ENCODE peak calls at places on chromosome 18, in ten cellular contexts. R is SJSA1, H is HCT116, D is HepG2, P is colonic mucosa, K is fibroblast of lung, C is DND-41, J is caudate nucleus, X is right lobe of liver, Y is right cardiac atrium. B is an unnamed sample.
A peak's percentile ranks its signal among the peaks of the same experiment; 100 is the strongest.

GRCh38 chr18:57915848-57916596 is 112.9 kb upstream of the ATP8B1 start:
- DNase-seq in Y (no peak), K (peak; percentile 57), J (peak; percentile 82), X (no peak), P (peak; percentile 32), R (no peak), H (no peak), D (peak; percentile 17), C (no peak), B (no peak)

GRCh38 chr18:73615506-73615905 is 532.1 kb downstream of the FBXO15 start:
- DNase-seq in J (no peak), H (no peak), C (no peak), R (no peak), P (no peak), X (no peak), Y (no peak), K (no peak), D (no peak), B (no peak)

GRCh38 chr18:48003426-48004349 is 73.2 kb upstream of the SMAD2 start:
- DNase-seq in K (peak; percentile 30), H (peak; percentile 72), R (peak; percentile 45), P (peak; percentile 76), D (no peak), Y (no peak), X (no peak), C (peak; percentile 70), J (no peak), B (no peak)

GRCh38 chr18:48819276-48819675 is 131.5 kb downstream of the SMAD7 start:
- DNase-seq in D (no peak), X (peak; percentile 65), R (no peak), P (no peak), Y (peak; percentile 87), K (no peak), H (no peak), C (no peak), J (no peak), B (peak; percentile 56)

GRCh38 chr18:46720521-46720920 is 36.3 kb downstream of the ST8SIA5 start:
- DNase-seq in H (no peak), C (no peak), P (no peak), D (no peak), K (no peak), R (no peak), Y (no peak), J (no peak), X (no peak), B (no peak)

GRCh38 chr18:74635202-74635969 is 37.7 kb downstream of the ZNF407 start:
- DNase-seq in P (no peak), Y (no peak), J (no peak), H (no peak), X (no peak), R (no peak), D (no peak), C (no peak), K (no peak), B (no peak)

GRCh38 chr18:69953191-69953590 is 5.5 kb upstream of the CD226 start:
- DNase-seq in P (no peak), H (no peak), Y (no peak), D (no peak), C (no peak), K (no peak), R (no peak), X (no peak), J (no peak), B (no peak)

GRCh38 chr18:48605408-48605845 is 66.6 kb downstream of the CTIF start:
- DNase-seq in Y (no peak), R (no peak), H (peak; percentile 29), J (no peak), P (no peak), D (peak; percentile 73), K (no peak), X (no peak), C (no peak), B (no peak)

GRCh38 chr18:33212363-33212762 is 228.2 kb downstream of the CCDC178 start:
- DNase-seq in J (no peak), P (no peak), K (no peak), X (no peak), C (no peak), H (no peak), Y (no peak), R (no peak), D (no peak), B (no peak)

GRCh38 chr18:39571511-39571910 is 2005.9 kb upstream of the CELF4 start:
- DNase-seq in H (no peak), C (peak; percentile 10), P (no peak), X (no peak), K (peak; percentile 49), R (no peak), J (no peak), D (peak; percentile 10), Y (no peak), B (no peak)

GRCh38 chr18:50127516-50128229 is 67.3 kb downstream of the MYO5B start:
- DNase-seq in H (peak; percentile 35), R (no peak), D (no peak), K (no peak), X (no peak), Y (no peak), C (no peak), P (peak; percentile 25), J (no peak), B (no peak)

GRCh38 chr18:57150828-57151227 is 3.9 kb downstream of the BOD1L2 start:
- DNase-seq in J (no peak), H (no peak), Y (no peak), D (no peak), P (no peak), K (no peak), C (no peak), X (no peak), R (no peak), B (no peak)

GRCh38 chr18:7152485-7152884 is 34.9 kb upstream of the LAMA1 start:
- DNase-seq in K (no peak), Y (no peak), H (no peak), X (no peak), R (no peak), D (no peak), C (no peak), P (no peak), J (no peak), B (no peak)

GRCh38 chr18:42137671-42138375 is 182.8 kb downstream of the PIK3C3 start:
- DNase-seq in R (no peak), C (no peak), J (no peak), X (no peak), D (no peak), P (no peak), Y (no peak), H (no peak), K (no peak), B (no peak)

DNA sequence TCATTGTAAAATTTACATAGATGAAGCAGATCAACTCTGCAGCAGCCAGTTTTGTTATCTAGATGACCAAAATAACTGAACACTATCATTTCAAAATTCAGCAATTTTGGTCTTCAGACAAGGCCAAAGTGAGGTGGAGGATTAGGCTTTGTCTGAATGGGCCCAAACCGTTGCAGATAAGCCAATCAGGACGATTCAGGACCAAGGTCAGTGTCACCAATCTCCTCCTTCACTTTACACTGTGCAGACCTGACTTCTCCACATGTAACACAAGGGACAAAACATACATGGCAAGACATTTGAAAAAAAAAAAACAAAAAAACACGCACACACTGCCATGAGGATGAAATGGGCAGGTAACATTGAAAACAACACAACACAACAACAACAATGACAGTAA is 211.2 kb downstream of the NAPG start:
- DNase-seq in K (no peak), J (no peak), X (no peak), Y (no peak), C (peak; percentile 18), D (no peak), P (no peak), H (no peak), R (no peak), B (no peak)
- H3K27ac ChIP-seq in K (no peak overlapping the region), J (no peak overlapping the region), X (no peak overlapping the region), Y (no peak overlapping the region), C (no peak overlapping the region), D (no peak overlapping the region), P (no peak overlapping the region), H (no peak overlapping the region), R (no peak overlapping the region), B (no peak overlapping the region)

DNA sequence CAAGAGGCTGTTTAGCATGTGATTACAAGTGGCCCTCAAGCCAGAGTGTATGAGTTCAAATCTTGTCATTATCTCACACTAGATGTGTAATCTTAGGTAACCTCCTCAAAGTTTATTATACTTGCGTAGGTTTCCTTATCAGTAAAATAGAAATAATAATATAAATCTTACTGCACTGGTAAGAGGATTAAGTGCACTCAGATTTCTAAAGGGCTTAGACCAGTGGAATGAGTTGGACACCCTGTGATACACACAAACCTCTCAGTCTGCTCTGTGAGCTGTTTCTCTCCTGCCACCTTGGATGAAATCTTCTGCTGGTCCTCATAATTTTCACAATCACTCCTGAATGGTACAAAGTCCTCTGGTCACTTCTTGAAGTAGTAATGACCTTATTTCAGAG is 145.4 kb upstream of the ZNF516 start:
- DNase-seq in Y (no peak), C (no peak), X (no peak), J (no peak), K (no peak), P (no peak), R (no peak), D (no peak), H (no peak), B (no peak)
- H3K27ac ChIP-seq in Y (no peak overlapping the region), C (no peak overlapping the region), X (no peak overlapping the region), J (no peak overlapping the region), K (no peak overlapping the region), P (no peak overlapping the region), R (no peak overlapping the region), D (no peak overlapping the region), H (no peak overlapping the region), B (no peak overlapping the region)

GRCh38 chr18:23718243-23718720 is 29.0 kb downstream of the LAMA3 start:
- DNase-seq in C (no peak), D (no peak), H (no peak), J (no peak), K (peak; percentile 38), Y (no peak), P (no peak), R (peak; percentile 91), X (no peak), B (no peak)

GRCh38 chr18:23718731-23719130 is 29.5 kb downstream of the LAMA3 start:
- DNase-seq in K (no peak), Y (no peak), H (no peak), X (no peak), P (no peak), J (no peak), D (no peak), R (no peak), C (no peak), B (no peak)

GRCh38 chr18:23716966-23717365 is 27.7 kb downstream of the LAMA3 start:
- DNase-seq in R (no peak), C (no peak), H (no peak), P (no peak), Y (no peak), D (no peak), X (no peak), J (no peak), K (no peak), B (no peak)

GRCh38 chr18:23721711-23722479 is 32.6 kb downstream of the LAMA3 start:
- DNase-seq in R (no peak), Y (no peak), P (no peak), X (no peak), D (no peak), K (no peak), H (no peak), C (no peak), J (no peak), B (no peak)

GRCh38 chr18:23719634-23720201 is 30.5 kb downstream of the LAMA3 start:
- DNase-seq in Y (no peak), H (peak; percentile 87), D (peak; percentile 49), J (no peak), K (peak; percentile 95), P (no peak), C (no peak), X (no peak), R (peak; percentile 97), B (no peak)
- H3K27ac ChIP-seq in Y (no peak overlapping the region), H (peak overlapping the region; percentile 69), D (no peak overlapping the region), J (no peak overlapping the region), K (peak overlapping the region; percentile 79), P (no peak overlapping the region), C (no peak overlapping the region), X (no peak overlapping the region), R (peak overlapping the region; percentile 83), B (no peak overlapping the region)

GRCh38 chr18:29523371-29523770 is 1346.4 kb upstream of the CDH2 start:
- DNase-seq in D (no peak), X (no peak), Y (no peak), K (no peak), H (no peak), J (no peak), R (no peak), P (no peak), C (no peak), B (no peak)
- H3K27ac ChIP-seq in D (no peak overlapping the region), X (no peak overlapping the region), Y (no peak overlapping the region), K (no peak overlapping the region), H (no peak overlapping the region), J (no peak overlapping the region), R (no peak overlapping the region), P (no peak overlapping the region), C (no peak overlapping the region), B (no peak overlapping the region)

B was measured in upper lobe of right lung.